ENCODE peak calls at places on chromosomes 3 and 15, in five cellular contexts. I, X, R, F and G are unnamed samples.
A peak's percentile ranks its signal among the peaks of the same experiment; 100 is the strongest.

GRCh38 chr3:99534951-99535704 is 103.3 kb upstream of the COL8A1 start:
- DNase-seq in F (no peak), R (peak; percentile 21), I (no peak), X (no peak), G (no peak)

GRCh38 chr3:46662771-46663551 is 30.5 kb downstream of the ALS2CL start:
- DNase-seq in I (no peak), F (peak; percentile 93), X (peak; percentile 70), R (peak; percentile 49), G (no peak)

GRCh38 chr3:193872265-193872753 is 263.6 kb upstream of the HES1 start:
- DNase-seq in X (no peak), I (no peak), F (no peak), R (peak; percentile 85), G (no peak)

GRCh38 chr3:14949126-14949525 is 1.7 kb downstream of the NR2C2 start:
- DNase-seq in F (no peak), I (no peak), X (no peak), R (no peak), G (no peak)

GRCh38 chr3:154421067-154421466 is 8.9 kb downstream of the GPR149 start:
- DNase-seq in I (peak; percentile 16), X (no peak), F (no peak), R (peak; percentile 45), G (no peak)

GRCh38 chr3:59726279-59726678 is 676.5 kb upstream of the CFAP20DC start:
- DNase-seq in X (no peak), I (no peak), F (no peak), R (no peak), G (no peak)

GRCh38 chr3:177312491-177312890 is 115.2 kb upstream of the TBL1XR1 start:
- DNase-seq in X (no peak), F (no peak), R (no peak), I (no peak), G (no peak)

GRCh38 chr3:183475019-183475418 is 46.6 kb upstream of the MCF2L2 start:
- DNase-seq in F (no peak), I (no peak), X (no peak), R (no peak), G (no peak)

GRCh38 chr3:107208100-107208499 is 169.1 kb upstream of the CCDC54 start:
- DNase-seq in R (peak; percentile 77), F (no peak), X (no peak), I (no peak), G (no peak)

GRCh38 chr3:66023728-66024390 is 14.9 kb downstream of the MAGI1 start:
- DNase-seq in X (no peak), F (no peak), I (no peak), R (no peak), G (no peak)

GRCh38 chr3:129413687-129414506 is 14.5 kb downstream of the EFCAB12 start:
- DNase-seq in X (no peak), I (no peak), R (peak; percentile 77), F (no peak), G (no peak)

GRCh38 chr3:114128231-114128630 is 50.6 kb downstream of the DRD3 start:
- DNase-seq in I (no peak), F (no peak), R (no peak), X (no peak), G (no peak)

GRCh38 chr15:38224486-38224885 is 28.1 kb upstream of the SPRED1 start:
- DNase-seq in I (no peak), X (no peak), R (no peak), F (no peak), G (no peak)

GRCh38 chr15:22887157-22887951 is 48.9 kb downstream of the NIPA2 start:
- DNase-seq in R (peak; percentile 51), X (peak; percentile 76), F (no peak), I (no peak), G (no peak)

GRCh38 chr15:80325206-80325605 is 73.2 kb upstream of the CTXND1 start:
- DNase-seq in I (no peak), R (no peak), F (no peak), X (no peak), G (no peak)

GRCh38 chr3:126903521-126903920 is 79.4 kb upstream of the PLXNA1 start:
- DNase-seq in R (peak; percentile 16), X (no peak), I (no peak), F (no peak), G (no peak)

GRCh38 chr3:177646749-177647148 is 449.5 kb upstream of the TBL1XR1 start:
- DNase-seq in R (no peak), F (no peak), I (no peak), X (no peak), G (no peak)

GRCh38 chr15:90300988-90301715 is 35.7 kb downstream of the NGRN start:
- DNase-seq in I (peak; percentile 56), X (no peak), F (peak; percentile 89), R (peak; percentile 68), G (no peak)

GRCh38 chr15:67917636-67918035 is 77.8 kb upstream of the RNU6-1 start:
- DNase-seq in X (no peak), I (no peak), R (no peak), F (no peak), G (no peak)

GRCh38 chr3:118781879-118782278 is 252.8 kb downstream of the IGSF11 start:
- DNase-seq in X (no peak), F (no peak), R (no peak), I (no peak), G (no peak)

GRCh38 chr15:96353931-96354730 is 23.6 kb downstream of the NR2F2 start:
- DNase-seq in X (no peak), F (peak; percentile 90), R (peak; percentile 61), I (no peak), G (no peak)

GRCh38 chr15:98714906-98715305 is 66.6 kb downstream of the IGF1R start:
- DNase-seq in F (no peak), R (no peak), X (no peak), I (no peak), G (no peak)

GRCh38 chr3:74621581-74621980 is 7.1 kb upstream of the CNTN3 start:
- DNase-seq in I (no peak), X (no peak), R (no peak), F (no peak), G (no peak)

GRCh38 chr3:61947456-61947855 is 386.1 kb downstream of the PTPRG start:
- DNase-seq in X (no peak), R (no peak), I (no peak), F (no peak), G (no peak)

GRCh38 chr3:11612515-11613184 is 31.1 kb downstream of the VGLL4 start:
- DNase-seq in F (no peak), R (no peak), X (no peak), I (no peak), G (no peak)

GRCh38 chr15:34217587-34218225 is 7.1 kb upstream of the EMC4 start:
- DNase-seq in X (no peak), F (no peak), I (no peak), R (no peak), G (no peak)

GRCh38 chr3:141150431-141150830 is 81.2 kb upstream of the PXYLP1 start:
- DNase-seq in I (no peak), X (no peak), F (no peak), R (no peak), G (no peak)

GRCh38 chr3:149188494-149188893 is 33.1 kb downstream of the CP start:
- DNase-seq in R (no peak), F (no peak), X (no peak), I (no peak), G (no peak)

GRCh38 chr3:6733699-6734394 is 127.1 kb upstream of the GRM7 start:
- DNase-seq in I (no peak), F (no peak), X (no peak), R (no peak), G (no peak)

GRCh38 chr3:170357920-170358854 is 672 bp downstream of the SKIL start:
- DNase-seq in R (peak; percentile 91), I (peak; percentile 87), X (peak; percentile 92), F (peak; percentile 94), G (peak; percentile 92)

GRCh38 chr3:115595611-115596010 is 27.7 kb upstream of the GAP43 start:
- DNase-seq in F (no peak), X (no peak), R (peak; percentile 9), I (no peak), G (no peak)

GRCh38 chr15:65922621-65923020 is 53.3 kb downstream of the RAB11A start:
- DNase-seq in R (no peak), I (no peak), F (no peak), X (no peak), G (no peak)

DNA sequence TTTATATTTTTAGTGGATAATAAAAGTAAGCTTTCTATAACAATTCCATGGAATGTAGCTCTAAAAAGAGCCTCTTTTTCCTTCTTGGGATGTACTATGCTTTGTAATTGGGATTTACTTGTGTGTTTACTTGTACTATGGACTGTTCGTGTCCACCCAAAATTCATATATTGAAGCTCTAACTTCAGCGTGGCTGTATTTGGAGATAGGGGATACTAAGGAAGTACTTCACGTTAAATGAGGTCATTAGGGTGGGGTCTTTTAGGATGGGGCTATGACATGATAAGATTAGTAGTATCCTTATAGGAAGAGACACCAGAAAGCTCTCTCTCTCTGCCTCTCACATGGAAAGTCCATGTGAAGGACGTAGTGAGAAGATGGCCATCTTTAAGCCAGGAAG is 64.9 kb downstream of the P3H2 start:
- DNase-seq in F (no peak), I (no peak), R (no peak), X (no peak), G (no peak)
- TF ChIP-seq CTCF in F (no peak), I (no peak), R (no peak), X (no peak), G (no peak)

GRCh38 chr3:89280822-89281365 is 173.5 kb downstream of the EPHA3 start:
- DNase-seq in R (no peak), X (no peak), F (no peak), I (no peak), G (no peak)
- TF ChIP-seq CTCF in R (no peak), X (no peak), F (no peak), I (no peak), G (no peak)

GRCh38 chr3:85102774-85103173 is 144.0 kb downstream of the CADM2 start:
- DNase-seq in X (no peak), F (no peak), I (no peak), R (peak; percentile 4), G (no peak)
- TF ChIP-seq CTCF in X (no peak), F (no peak), I (no peak), R (no peak), G (no peak)

GRCh38 chr15:77608774-77609173 is 23.9 kb downstream of the LINGO1 start:
- DNase-seq in X (no peak), I (no peak), F (no peak), R (no peak), G (no peak)

GRCh38 chr15:77606142-77607034 is 26.3 kb downstream of the LINGO1 start:
- DNase-seq in R (no peak), X (no peak), F (no peak), I (no peak), G (no peak)

GRCh38 chr15:77607894-77608261 is 24.8 kb downstream of the LINGO1 start:
- DNase-seq in X (no peak), F (no peak), R (no peak), I (no peak), G (no peak)

GRCh38 chr15:77605582-77605981 is 27.1 kb downstream of the LINGO1 start:
- DNase-seq in F (no peak), R (no peak), X (no peak), I (no peak), G (no peak)

GRCh38 chr15:77607111-77607893 is 25.4 kb downstream of the LINGO1 start:
- DNase-seq in X (no peak), F (peak; percentile 83), I (no peak), R (peak; percentile 49), G (no peak)
- TF ChIP-seq CTCF in X (no peak), F (no peak), I (no peak), R (no peak), G (no peak)